ENCODE peak calls at places on chromosomes 16 and 17, in eight cellular contexts. R, Q, J, D, N, P, M and V are unnamed samples.

GRCh38 chr16:74922150-74923138 is 62.5 kb downstream of the WDR59 start:
- DNase-seq in J (no peak), P (peak), D (no peak), M (no peak), N (no peak), R (no peak), Q (no peak), V (no peak)

GRCh38 chr17:5821057-5821456 is 236.7 kb upstream of the NLRP1 start:
- DNase-seq in D (no peak), M (no peak), P (no peak), J (no peak), N (no peak), R (no peak), Q (no peak), V (no peak)

GRCh38 chr16:1052791-1053521 is 19.6 kb upstream of the SSTR5 start:
- DNase-seq in Q (no peak), M (no peak), J (no peak), N (peak), D (no peak), P (no peak), R (no peak), V (no peak)

GRCh38 chr17:36070427-36070826 is 6.4 kb downstream of the CCL18 start:
- DNase-seq in J (no peak), D (no peak), P (no peak), N (no peak), R (no peak), Q (no peak), M (no peak), V (no peak)

GRCh38 chr17:72658675-72659074 is 433.8 kb downstream of the SLC39A11 start:
- DNase-seq in M (no peak), R (no peak), Q (no peak), J (no peak), P (no peak), N (no peak), D (no peak), V (no peak)

GRCh38 chr16:54361813-54362212 is 75.2 kb upstream of the IRX3 start:
- DNase-seq in R (no peak), Q (no peak), P (no peak), M (no peak), D (peak), N (no peak), J (no peak), V (no peak)

GRCh38 chr17:50829336-50829735 is 6.0 kb upstream of the WFIKKN2 start:
- DNase-seq in R (no peak), M (no peak), D (peak), Q (no peak), P (no peak), N (no peak), J (peak), V (no peak)

GRCh38 chr16:57434003-57434402 is 13.2 kb downstream of the CIAPIN1 start:
- DNase-seq in D (no peak), M (no peak), N (no peak), Q (no peak), R (no peak), J (no peak), P (no peak), V (no peak)

GRCh38 chr17:49218941-49219913 is 8.7 kb downstream of the ABI3 start:
- DNase-seq in M (no peak), P (no peak), N (no peak), D (peak), J (peak), Q (no peak), R (peak), V (no peak)

GRCh38 chr17:60049936-60050335 is 28.8 kb downstream of the HEATR6 start:
- DNase-seq in N (no peak), Q (no peak), J (no peak), M (no peak), D (no peak), R (no peak), P (no peak), V (no peak)

GRCh38 chr16:6961704-6962103 is 370.9 kb upstream of the RBFOX1 start:
- DNase-seq in D (no peak), J (no peak), R (no peak), Q (no peak), M (no peak), N (no peak), P (no peak), V (no peak)

GRCh38 chr16:5412721-5413120 is 315.1 kb upstream of the EEF2KMT start:
- DNase-seq in J (peak), M (no peak), P (no peak), Q (no peak), R (no peak), N (no peak), D (no peak), V (no peak)

GRCh38 chr17:32784113-32784512 is 92.8 kb downstream of the MYO1D start:
- DNase-seq in M (no peak), R (no peak), D (no peak), N (no peak), P (no peak), J (no peak), Q (no peak), V (no peak)

GRCh38 chr17:1779571-1780074 is 17.8 kb downstream of the SERPINF1 start:
- DNase-seq in R (peak), M (peak), D (peak), P (peak), J (no peak), Q (no peak), N (peak), V (peak)

GRCh38 chr17:66431080-66431795 is 128.8 kb downstream of the PRKCA start:
- DNase-seq in M (no peak), Q (no peak), N (no peak), P (no peak), R (no peak), J (no peak), D (no peak), V (no peak)

GRCh38 chr16:81634380-81635121 is 144.5 kb upstream of the PLCG2 start:
- DNase-seq in J (peak), M (no peak), P (no peak), R (no peak), N (peak), Q (no peak), D (no peak), V (no peak)

GRCh38 chr16:60485877-60486489 is 1550.3 kb downstream of the CDH8 start:
- DNase-seq in P (no peak), J (no peak), Q (no peak), R (no peak), M (no peak), D (no peak), N (no peak), V (no peak)
- H3K4me3 ChIP-seq in P (no peak), J (no peak), Q (no peak), R (no peak), M (no peak), D (no peak), N (no peak), V (no peak)

GRCh38 chr16:17380613-17381012 is 90.1 kb downstream of the XYLT1 start:
- DNase-seq in N (no peak), M (no peak), Q (no peak), R (no peak), D (no peak), J (no peak), P (no peak), V (no peak)
- H3K27ac ChIP-seq in N (no peak), M (peak), Q (no peak), R (peak), D (no peak), J (no peak), P (no peak), V (no peak)

GRCh38 chr17:76537578-76538280 is at the start of gene CYGB:
- DNase-seq in R (no peak), M (peak), P (no peak), N (no peak), D (peak), J (peak), Q (no peak), V (no peak)
- H3K4me3 ChIP-seq in R (peak), M (peak), P (peak), N (no peak), D (peak), J (peak), Q (peak), V (no peak)

GRCh38 chr17:78764871-78765270 is 17.2 kb downstream of the CYTH1 start:
- DNase-seq in M (no peak), P (no peak), N (no peak), Q (no peak), R (no peak), D (no peak), J (no peak), V (no peak)
- H3K27ac ChIP-seq in M (no peak), P (peak), N (no peak), Q (no peak), R (no peak), D (no peak), J (no peak), V (no peak)

GRCh38 chr16:49281843-49282642 is 405 bp upstream of the CBLN1 start:
- DNase-seq in D (peak), M (no peak), P (peak), N (no peak), R (peak), Q (peak), J (peak), V (no peak)
- H3K4me3 ChIP-seq in D (peak), M (peak), P (peak), N (no peak), R (peak), Q (peak), J (peak), V (no peak)

DNA sequence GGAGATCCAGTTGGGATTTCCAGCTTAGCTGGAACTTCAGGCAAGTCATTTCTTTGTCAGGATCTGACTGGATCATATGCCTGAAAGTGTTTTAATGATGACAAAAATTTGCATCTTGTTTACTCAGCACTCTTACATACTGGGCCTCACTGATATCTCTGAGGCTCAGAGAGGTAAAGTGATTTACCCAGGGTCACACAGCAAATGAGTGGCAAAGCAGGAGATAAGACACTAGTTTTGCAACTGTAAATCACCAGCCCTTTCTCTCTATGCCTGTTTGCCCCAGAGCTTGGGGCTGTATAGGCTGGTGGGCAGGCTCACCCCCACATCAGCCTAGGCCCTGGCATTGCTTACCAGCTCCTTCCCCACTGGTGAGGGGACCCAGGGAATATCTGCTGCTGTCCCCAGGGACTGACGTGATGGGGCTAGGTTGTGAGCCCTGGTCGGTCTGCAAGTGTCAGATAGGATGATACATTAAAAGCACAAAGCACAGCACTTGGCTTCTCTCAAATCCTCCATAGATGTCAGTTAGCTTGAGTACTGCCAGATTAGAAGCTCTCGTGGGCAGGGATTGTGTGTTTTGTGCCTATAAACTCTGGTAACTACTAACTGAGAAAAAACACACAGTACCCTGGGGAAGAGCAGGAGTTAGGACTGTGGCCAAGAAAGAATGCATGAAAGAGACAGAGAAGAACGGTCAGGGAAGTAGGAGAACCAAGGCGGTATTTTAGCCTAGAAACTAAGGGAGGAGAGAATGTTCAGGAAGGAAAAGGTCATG is 165.4 kb downstream of the COPRS start:
- DNase-seq in Q (no peak), P (peak), M (no peak), R (no peak), D (no peak), N (no peak), J (no peak), V (no peak)
- H3K27ac ChIP-seq in Q (no peak), P (peak), M (peak), R (no peak), D (peak), N (no peak), J (no peak), V (no peak)

DNA sequence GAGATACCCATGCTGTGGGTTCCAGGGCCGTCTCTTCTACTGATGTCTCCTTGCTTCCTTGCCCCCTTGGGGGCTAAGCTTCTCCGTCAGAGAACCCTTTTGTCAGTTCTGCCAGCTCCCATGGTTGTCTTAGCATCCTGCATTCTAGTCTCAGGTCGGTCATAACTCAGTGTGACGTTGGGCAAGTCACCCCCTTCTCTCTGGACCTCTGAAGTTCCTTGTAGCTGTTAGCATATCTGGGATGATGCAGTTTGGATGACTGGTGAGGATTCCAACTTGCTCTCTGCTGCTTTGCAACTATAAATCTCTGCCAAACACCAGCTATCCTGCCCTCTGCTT is 8.9 kb upstream of the MYL4 start:
- DNase-seq in D (no peak), Q (no peak), M (no peak), R (no peak), N (no peak), J (no peak), P (no peak), V (no peak)
- H3K4me3 ChIP-seq in D (no peak), Q (no peak), M (no peak), R (no peak), N (no peak), J (no peak), P (no peak), V (no peak)